ENCODE peak calls at places on chromosomes 11 and 22, in five cellular contexts. A is iPS-NIHi11; Q is lower leg skin; W is T-helper 9 cell; T is activated effector memory CD4-positive, alpha-beta T cell treated with Interleukin-2 at 50 U/mL for 16 hours. X is an unnamed sample.

GRCh38 chr22:35986085-35986484 is 42.5 kb downstream of the RBFOX2 start:
- DNase-seq in A (no peak), Q (no peak), W (no peak), T (no peak), X (no peak)

GRCh38 chr11:100581318-100581717 is 105.8 kb upstream of the ARHGAP42 start:
- DNase-seq in A (no peak), Q (peak), W (no peak), T (no peak), X (no peak)

GRCh38 chr11:105229257-105229656 is 89.7 kb upstream of the CARD18 start:
- DNase-seq in A (no peak), Q (no peak), W (no peak), T (no peak), X (no peak)

GRCh38 chr11:100639140-100639539 is 47.9 kb upstream of the ARHGAP42 start:
- DNase-seq in A (no peak), Q (no peak), W (no peak), T (no peak), X (no peak)

GRCh38 chr22:27438271-27438980 is 363.1 kb downstream of the MN1 start:
- DNase-seq in A (no peak), Q (no peak), W (no peak), T (no peak), X (peak)

GRCh38 chr11:119907934-119908760 is 179.1 kb upstream of the NECTIN1 start:
- DNase-seq in A (no peak), Q (no peak), W (no peak), T (no peak), X (no peak)

GRCh38 chr11:79363861-79364378 is 76.9 kb downstream of the TENM4 start:
- DNase-seq in A (no peak), Q (no peak), W (no peak), T (no peak), X (no peak)

GRCh38 chr22:38758276-38758945 is 2.6 kb upstream of the SUN2 start:
- DNase-seq in A (no peak), Q (no peak), W (peak), T (peak), X (no peak)

GRCh38 chr11:47501095-47501494 is 51.8 kb downstream of the CELF1 start:
- DNase-seq in A (no peak), Q (no peak), W (no peak), T (no peak), X (no peak)

GRCh38 chr22:37887610-37888378 is 18.3 kb upstream of the MICALL1 start:
- DNase-seq in A (peak), Q (peak), W (no peak), T (no peak), X (peak)

GRCh38 chr11:2270322-2271076 is at the start of gene ASCL2:
- DNase-seq in A (no peak), Q (peak), W (no peak), T (no peak), X (peak)

GRCh38 chr22:49278357-49278756 is 549.3 kb downstream of the BRD1 start:
- DNase-seq in A (no peak), Q (no peak), W (no peak), T (no peak), X (no peak)

GRCh38 chr22:26428515-26429457 is at the start of gene ASPHD2:
- DNase-seq in A (peak), Q (peak), W (peak), T (peak), X (peak)

GRCh38 chr11:2821891-2822290 is 63.7 kb downstream of the CDKN1C start:
- DNase-seq in A (no peak), Q (no peak), W (no peak), T (no peak), X (no peak)

GRCh38 chr11:101127348-101127698 is 2.3 kb downstream of the PGR start:
- DNase-seq in A (peak), Q (peak), W (no peak), T (no peak), X (no peak)

GRCh38 chr11:111978028-111978771 is 41.1 kb downstream of the DIXDC1 start:
- DNase-seq in A (peak), Q (peak), W (no peak), T (no peak), X (peak)

GRCh38 chr22:41598081-41598480 is 8.4 kb upstream of the PMM1 start:
- DNase-seq in A (no peak), Q (no peak), W (no peak), T (no peak), X (no peak)